ENCODE peak calls at places on chromosomes 5 and 9, in six cellular contexts. One of them, this sample, is unnamed.

GRCh38 chr9:34688329-34689161 is 2.5 kb downstream of the CCL19 start:
- DNase-seq in glutamatergic neuron: no peak
- DNase-seq in sciatic nerve: no peak
- DNase-seq in stimulated activated CD4-positive, alpha-beta T cell treated with anti-CD3 and anti-CD28 coated beads, Interleukin-2, amount 100 ng/mL, for 48 hours: no peak
- DNase-seq in EL: no peak
- DNase-seq in GM12865: no peak
- DNase-seq in this sample: no peak

GRCh38 chr5:171162602-171163001 is 146.4 kb upstream of the TLX3 start:
- DNase-seq in glutamatergic neuron: peak
- DNase-seq in sciatic nerve: no peak
- DNase-seq in stimulated activated CD4-positive, alpha-beta T cell treated with anti-CD3 and anti-CD28 coated beads, Interleukin-2, amount 100 ng/mL, for 48 hours: no peak
- DNase-seq in EL: peak
- DNase-seq in GM12865: peak
- DNase-seq in this sample: no peak

GRCh38 chr5:43033845-43034590 is 6.1 kb downstream of the ANXA2R start:
- DNase-seq in glutamatergic neuron: peak
- DNase-seq in sciatic nerve: no peak
- DNase-seq in stimulated activated CD4-positive, alpha-beta T cell treated with anti-CD3 and anti-CD28 coated beads, Interleukin-2, amount 100 ng/mL, for 48 hours: no peak
- DNase-seq in EL: no peak
- DNase-seq in GM12865: no peak
- DNase-seq in this sample: no peak

GRCh38 chr5:178392386-178392785 is 159.8 kb upstream of the PHYKPL start:
- DNase-seq in glutamatergic neuron: no peak
- DNase-seq in sciatic nerve: no peak
- DNase-seq in stimulated activated CD4-positive, alpha-beta T cell treated with anti-CD3 and anti-CD28 coated beads, Interleukin-2, amount 100 ng/mL, for 48 hours: no peak
- DNase-seq in EL: no peak
- DNase-seq in GM12865: no peak
- DNase-seq in this sample: no peak

GRCh38 chr5:65100846-65101678 is 332.3 kb downstream of the CWC27 start:
- DNase-seq in glutamatergic neuron: peak
- DNase-seq in sciatic nerve: peak
- DNase-seq in stimulated activated CD4-positive, alpha-beta T cell treated with anti-CD3 and anti-CD28 coated beads, Interleukin-2, amount 100 ng/mL, for 48 hours: peak
- DNase-seq in EL: peak
- DNase-seq in GM12865: peak
- DNase-seq in this sample: peak

GRCh38 chr5:9398227-9398626 is 147.6 kb downstream of the SEMA5A start:
- DNase-seq in glutamatergic neuron: no peak
- DNase-seq in sciatic nerve: no peak
- DNase-seq in stimulated activated CD4-positive, alpha-beta T cell treated with anti-CD3 and anti-CD28 coated beads, Interleukin-2, amount 100 ng/mL, for 48 hours: no peak
- DNase-seq in EL: no peak
- DNase-seq in GM12865: no peak
- DNase-seq in this sample: no peak

GRCh38 chr5:74311961-74312360 is 328.6 kb downstream of the ENC1 start:
- DNase-seq in glutamatergic neuron: no peak
- DNase-seq in sciatic nerve: no peak
- DNase-seq in stimulated activated CD4-positive, alpha-beta T cell treated with anti-CD3 and anti-CD28 coated beads, Interleukin-2, amount 100 ng/mL, for 48 hours: no peak
- DNase-seq in EL: no peak
- DNase-seq in GM12865: no peak
- DNase-seq in this sample: peak

GRCh38 chr9:123998970-123999621 is 12.5 kb upstream of the LHX2 start:
- DNase-seq in glutamatergic neuron: no peak
- DNase-seq in sciatic nerve: no peak
- DNase-seq in stimulated activated CD4-positive, alpha-beta T cell treated with anti-CD3 and anti-CD28 coated beads, Interleukin-2, amount 100 ng/mL, for 48 hours: no peak
- DNase-seq in EL: no peak
- DNase-seq in GM12865: peak
- DNase-seq in this sample: no peak

GRCh38 chr5:158858011-158858410 is 241.7 kb downstream of the EBF1 start:
- DNase-seq in glutamatergic neuron: no peak
- DNase-seq in sciatic nerve: no peak
- DNase-seq in stimulated activated CD4-positive, alpha-beta T cell treated with anti-CD3 and anti-CD28 coated beads, Interleukin-2, amount 100 ng/mL, for 48 hours: no peak
- DNase-seq in EL: no peak
- DNase-seq in GM12865: no peak
- DNase-seq in this sample: no peak

GRCh38 chr9:120490888-120491595 is 88.9 kb downstream of the CDK5RAP2 start:
- DNase-seq in glutamatergic neuron: no peak
- DNase-seq in sciatic nerve: no peak
- DNase-seq in stimulated activated CD4-positive, alpha-beta T cell treated with anti-CD3 and anti-CD28 coated beads, Interleukin-2, amount 100 ng/mL, for 48 hours: no peak
- DNase-seq in EL: no peak
- DNase-seq in GM12865: peak
- DNase-seq in this sample: peak

GRCh38 chr5:99169309-99169708 is 240.5 kb upstream of the CHD1 start:
- DNase-seq in glutamatergic neuron: no peak
- DNase-seq in sciatic nerve: no peak
- DNase-seq in stimulated activated CD4-positive, alpha-beta T cell treated with anti-CD3 and anti-CD28 coated beads, Interleukin-2, amount 100 ng/mL, for 48 hours: no peak
- DNase-seq in EL: peak
- DNase-seq in GM12865: no peak
- DNase-seq in this sample: no peak

GRCh38 chr5:66796306-66797292 is 200.4 kb downstream of the MAST4 start:
- DNase-seq in glutamatergic neuron: no peak
- DNase-seq in sciatic nerve: no peak
- DNase-seq in stimulated activated CD4-positive, alpha-beta T cell treated with anti-CD3 and anti-CD28 coated beads, Interleukin-2, amount 100 ng/mL, for 48 hours: no peak
- DNase-seq in EL: no peak
- DNase-seq in GM12865: no peak
- DNase-seq in this sample: no peak

GRCh38 chr9:123967323-123967722 is 37.4 kb upstream of the DENND1A start:
- DNase-seq in glutamatergic neuron: no peak
- DNase-seq in sciatic nerve: no peak
- DNase-seq in stimulated activated CD4-positive, alpha-beta T cell treated with anti-CD3 and anti-CD28 coated beads, Interleukin-2, amount 100 ng/mL, for 48 hours: no peak
- DNase-seq in EL: no peak
- DNase-seq in GM12865: no peak
- DNase-seq in this sample: no peak

GRCh38 chr5:128836571-128836970 is 128.7 kb upstream of the SLC27A6 start:
- DNase-seq in glutamatergic neuron: no peak
- DNase-seq in sciatic nerve: no peak
- DNase-seq in stimulated activated CD4-positive, alpha-beta T cell treated with anti-CD3 and anti-CD28 coated beads, Interleukin-2, amount 100 ng/mL, for 48 hours: no peak
- DNase-seq in EL: no peak
- DNase-seq in GM12865: no peak
- DNase-seq in this sample: no peak

GRCh38 chr9:86668488-86668887 is 278.8 kb downstream of the GAS1 start:
- DNase-seq in glutamatergic neuron: no peak
- DNase-seq in sciatic nerve: no peak
- DNase-seq in stimulated activated CD4-positive, alpha-beta T cell treated with anti-CD3 and anti-CD28 coated beads, Interleukin-2, amount 100 ng/mL, for 48 hours: no peak
- DNase-seq in EL: no peak
- DNase-seq in GM12865: no peak
- DNase-seq in this sample: no peak

GRCh38 chr9:86859966-86860365 is 87.3 kb downstream of the GAS1 start:
- DNase-seq in glutamatergic neuron: no peak
- DNase-seq in sciatic nerve: no peak
- DNase-seq in stimulated activated CD4-positive, alpha-beta T cell treated with anti-CD3 and anti-CD28 coated beads, Interleukin-2, amount 100 ng/mL, for 48 hours: no peak
- DNase-seq in EL: no peak
- DNase-seq in GM12865: no peak
- DNase-seq in this sample: no peak

GRCh38 chr5:114581136-114581535 is 219.3 kb downstream of the KCNN2 start:
- DNase-seq in glutamatergic neuron: no peak
- DNase-seq in sciatic nerve: no peak
- DNase-seq in stimulated activated CD4-positive, alpha-beta T cell treated with anti-CD3 and anti-CD28 coated beads, Interleukin-2, amount 100 ng/mL, for 48 hours: no peak
- DNase-seq in EL: no peak
- DNase-seq in GM12865: no peak
- DNase-seq in this sample: no peak

GRCh38 chr9:93126151-93126781 is 7.8 kb downstream of the NINJ1 start:
- DNase-seq in glutamatergic neuron: no peak
- DNase-seq in sciatic nerve: peak
- DNase-seq in stimulated activated CD4-positive, alpha-beta T cell treated with anti-CD3 and anti-CD28 coated beads, Interleukin-2, amount 100 ng/mL, for 48 hours: no peak
- DNase-seq in EL: no peak
- DNase-seq in GM12865: no peak
- DNase-seq in this sample: no peak

GRCh38 chr5:78718827-78719226 is 70.3 kb upstream of the LHFPL2 start:
- DNase-seq in glutamatergic neuron: no peak
- DNase-seq in sciatic nerve: no peak
- DNase-seq in stimulated activated CD4-positive, alpha-beta T cell treated with anti-CD3 and anti-CD28 coated beads, Interleukin-2, amount 100 ng/mL, for 48 hours: no peak
- DNase-seq in EL: no peak
- DNase-seq in GM12865: no peak
- DNase-seq in this sample: no peak

GRCh38 chr5:84397385-84397784 is 12.7 kb upstream of the EDIL3 start:
- DNase-seq in glutamatergic neuron: no peak
- DNase-seq in sciatic nerve: no peak
- DNase-seq in stimulated activated CD4-positive, alpha-beta T cell treated with anti-CD3 and anti-CD28 coated beads, Interleukin-2, amount 100 ng/mL, for 48 hours: no peak
- DNase-seq in EL: no peak
- DNase-seq in GM12865: no peak
- DNase-seq in this sample: no peak

GRCh38 chr9:88732128-88732527 is 197.2 kb downstream of the NXNL2 start:
- DNase-seq in glutamatergic neuron: no peak
- DNase-seq in sciatic nerve: no peak
- DNase-seq in stimulated activated CD4-positive, alpha-beta T cell treated with anti-CD3 and anti-CD28 coated beads, Interleukin-2, amount 100 ng/mL, for 48 hours: no peak
- DNase-seq in EL: peak
- DNase-seq in GM12865: no peak
- DNase-seq in this sample: peak

GRCh38 chr5:81337803-81338202 is 36.4 kb downstream of the ZCCHC9 start:
- DNase-seq in glutamatergic neuron: no peak
- DNase-seq in sciatic nerve: no peak
- DNase-seq in stimulated activated CD4-positive, alpha-beta T cell treated with anti-CD3 and anti-CD28 coated beads, Interleukin-2, amount 100 ng/mL, for 48 hours: no peak
- DNase-seq in EL: no peak
- DNase-seq in GM12865: no peak
- DNase-seq in this sample: no peak

GRCh38 chr9:84322830-84323229 is 17.7 kb downstream of the SLC28A3 start:
- DNase-seq in glutamatergic neuron: no peak
- DNase-seq in sciatic nerve: no peak
- DNase-seq in stimulated activated CD4-positive, alpha-beta T cell treated with anti-CD3 and anti-CD28 coated beads, Interleukin-2, amount 100 ng/mL, for 48 hours: no peak
- DNase-seq in EL: peak
- DNase-seq in GM12865: no peak
- DNase-seq in this sample: no peak

GRCh38 chr5:166992874-166993722 is 1298.3 kb upstream of the WWC1 start:
- DNase-seq in glutamatergic neuron: no peak
- DNase-seq in sciatic nerve: no peak
- DNase-seq in stimulated activated CD4-positive, alpha-beta T cell treated with anti-CD3 and anti-CD28 coated beads, Interleukin-2, amount 100 ng/mL, for 48 hours: no peak
- DNase-seq in EL: no peak
- DNase-seq in GM12865: no peak
- DNase-seq in this sample: no peak

GRCh38 chr5:156912869-156913268 is 50.2 kb downstream of the TIMD4 start:
- DNase-seq in glutamatergic neuron: no peak
- DNase-seq in sciatic nerve: no peak
- DNase-seq in stimulated activated CD4-positive, alpha-beta T cell treated with anti-CD3 and anti-CD28 coated beads, Interleukin-2, amount 100 ng/mL, for 48 hours: no peak
- DNase-seq in EL: no peak
- DNase-seq in GM12865: no peak
- DNase-seq in this sample: no peak